ENCODE peak calls at places on chromosome 4, in five cellular contexts. B is B cell, J is lung, X is retinal pigment epithelial cell, T is lower lobe of right lung. E is an unnamed sample.

GRCh38 chr4:56049428-56050212 is 100.9 kb downstream of the CEP135 start:
- DNase-seq in B (no peak), J (no peak), X (no peak), T (peak; percentile 45), E (peak; percentile 39)

GRCh38 chr4:78622253-78622979 is 70.8 kb downstream of the ANXA3 start:
- DNase-seq in B (no peak), J (no peak), X (peak; percentile 48), T (no peak), E (no peak)

GRCh38 chr4:119647558-119647957 is 19.0 kb upstream of the PDE5A start:
- DNase-seq in B (no peak), J (no peak), X (no peak), T (no peak), E (no peak)

GRCh38 chr4:141350122-141350904 is 129.6 kb downstream of the ZNF330 start:
- DNase-seq in B (no peak), J (no peak), X (peak; percentile 97), T (no peak), E (no peak)

GRCh38 chr4:54016504-54016903 is 47.9 kb downstream of the CHIC2 start:
- DNase-seq in B (no peak), J (no peak), X (no peak), T (no peak), E (no peak)

GRCh38 chr4:165839615-165840333 is 33.3 kb upstream of the TLL1 start:
- DNase-seq in B (no peak), J (no peak), X (no peak), T (no peak), E (no peak)

GRCh38 chr4:150960818-150961217 is 54.3 kb downstream of the LRBA start:
- DNase-seq in B (no peak), J (no peak), X (no peak), T (no peak), E (no peak)

GRCh38 chr4:14196141-14196540 is 568.6 kb upstream of the BOD1L1 start:
- DNase-seq in B (no peak), J (no peak), X (peak; percentile 51), T (peak; percentile 54), E (no peak)

GRCh38 chr4:84573335-84573734 is 9.6 kb upstream of the CDS1 start:
- DNase-seq in B (no peak), J (no peak), X (no peak), T (no peak), E (no peak)

GRCh38 chr4:53233396-53233795 is 132.5 kb downstream of the SCFD2 start:
- DNase-seq in B (no peak), J (no peak), X (no peak), T (no peak), E (no peak)

GRCh38 chr4:149371021-149371420 is 444.6 kb downstream of the IQCM start:
- DNase-seq in B (no peak), J (no peak), X (peak; percentile 34), T (no peak), E (peak; percentile 16)

GRCh38 chr4:88865051-88865450 is 167.4 kb upstream of the NAP1L5 start:
- DNase-seq in B (no peak), J (no peak), X (no peak), T (no peak), E (no peak)

GRCh38 chr4:94399721-94400120 is 52.0 kb upstream of the PDLIM5 start:
- DNase-seq in B (no peak), J (no peak), X (no peak), T (no peak), E (no peak)

GRCh38 chr4:151034829-151035228 is 19.7 kb upstream of the LRBA start:
- DNase-seq in B (no peak), J (no peak), X (no peak), T (no peak), E (no peak)

GRCh38 chr4:58111818-58112217 is 1001.6 kb upstream of the IGFBP7 start:
- DNase-seq in B (no peak), J (no peak), X (no peak), T (no peak), E (no peak)

GRCh38 chr4:122300776-122301175 is 78.0 kb upstream of the ADAD1 start:
- DNase-seq in B (no peak), J (no peak), X (no peak), T (no peak), E (no peak)
- TF ChIP-seq CTCF in B (no peak), J (no peak), X (peak; percentile 32), T (no peak), E (no peak)

GRCh38 chr4:38141808-38142500 is 181.8 kb downstream of the PTTG2 start:
- DNase-seq in B (no peak), J (no peak), X (no peak), T (no peak), E (no peak)
- TF ChIP-seq CTCF in B (no peak), J (no peak), X (no peak), T (no peak), E (no peak)

GRCh38 chr4:7721984-7722551 is 217.6 kb downstream of the AFAP1 start:
- DNase-seq in B (no peak), J (no peak), X (peak; percentile 9), T (no peak), E (no peak)
- TF ChIP-seq CTCF in B (no peak), J (no peak), X (peak; percentile 62), T (peak; percentile 9), E (no peak)

GRCh38 chr4:8364141-8364540 is 76.4 kb downstream of the ACOX3 start:
- DNase-seq in B (no peak), J (no peak), X (no peak), T (no peak), E (no peak)

GRCh38 chr4:8366601-8367000 is 73.9 kb downstream of the ACOX3 start:
- DNase-seq in B (no peak), J (no peak), X (no peak), T (peak; percentile 24), E (no peak)

GRCh38 chr4:8365353-8365752 is 75.2 kb downstream of the ACOX3 start:
- DNase-seq in B (no peak), J (no peak), X (no peak), T (peak; percentile 34), E (no peak)

GRCh38 chr4:8365951-8366350 is 74.6 kb downstream of the ACOX3 start:
- DNase-seq in B (no peak), J (no peak), X (no peak), T (peak; percentile 39), E (no peak)

GRCh38 chr4:8364848-8365350 is 75.6 kb downstream of the ACOX3 start:
- DNase-seq in B (no peak), J (no peak), X (no peak), T (peak; percentile 17), E (no peak)
- TF ChIP-seq CTCF in B (no peak), J (no peak), X (no peak), T (no peak), E (no peak)

E was measured in GM10248.